ENCODE peak calls at places on chromosomes 5 and 9, in ten cellular contexts. E is NCI-H1930, B is NCI-H774, Q is NCI-H748 treated with DMSO at 0.1 percent for 48 hours, A is fibroblast of mammary gland, G is NCI-H1105, M is ovary, J is HCEC 1CT, Y is GM12892, C is AG09319. O is an unnamed sample.

GRCh38 chr5:35971186-35971877 is 19.9 kb downstream of the UGT3A1 start:
- DNase-seq in E (no peak), B (no peak), Q (no peak), A (no peak), G (no peak), M (no peak), J (no peak), Y (no peak), C (no peak), O (no peak)

GRCh38 chr5:96743065-96743768 is 64.5 kb downstream of the ERAP1 start:
- DNase-seq in E (no peak), B (no peak), Q (no peak), A (peak; percentile 57), G (no peak), M (no peak), J (peak; percentile 30), Y (no peak), C (no peak), O (no peak)

GRCh38 chr5:116360008-116360853 is 214.4 kb downstream of the SEMA6A start:
- DNase-seq in E (no peak), B (no peak), Q (no peak), A (peak; percentile 45), G (peak; percentile 74), M (peak; percentile 29), J (no peak), Y (no peak), C (peak; percentile 19), O (no peak)

GRCh38 chr9:126781717-126782388 is 23.0 kb upstream of the ZBTB43 start:
- DNase-seq in E (peak; percentile 76), B (peak; percentile 85), Q (peak; percentile 56), A (peak; percentile 63), G (peak; percentile 79), M (peak; percentile 71), J (peak; percentile 53), Y (peak; percentile 65), C (no peak), O (peak; percentile 92)

GRCh38 chr5:125176005-125176390 is 429.6 kb upstream of the ZNF608 start:
- DNase-seq in E (no peak), B (no peak), Q (peak; percentile 95), A (no peak), G (no peak), M (no peak), J (no peak), Y (no peak), C (no peak), O (no peak)

GRCh38 chr5:82640901-82641300 is 362.7 kb upstream of the RPS23 start:
- DNase-seq in E (no peak), B (no peak), Q (no peak), A (no peak), G (no peak), M (no peak), J (no peak), Y (no peak), C (no peak), O (no peak)

GRCh38 chr5:75509956-75510355 is 1.5 kb downstream of the CERT1 start:
- DNase-seq in E (no peak), B (no peak), Q (no peak), A (peak; percentile 62), G (no peak), M (no peak), J (peak; percentile 60), Y (no peak), C (no peak), O (no peak)

GRCh38 chr5:128736567-128736966 is 198.5 kb upstream of the FBN2 start:
- DNase-seq in E (no peak), B (no peak), Q (no peak), A (no peak), G (no peak), M (no peak), J (no peak), Y (no peak), C (no peak), O (no peak)

GRCh38 chr9:34185778-34186551 is 7.1 kb downstream of the UBAP1 start:
- DNase-seq in E (no peak), B (peak; percentile 78), Q (no peak), A (peak; percentile 98), G (peak; percentile 25), M (peak; percentile 75), J (peak; percentile 94), Y (no peak), C (peak; percentile 78), O (no peak)

GRCh38 chr5:175872287-175873089 is 1.1 kb downstream of the CPLX2 start:
- DNase-seq in E (no peak), B (peak; percentile 57), Q (no peak), A (no peak), G (no peak), M (no peak), J (no peak), Y (no peak), C (no peak), O (no peak)

GRCh38 chr9:105278751-105279150 is 34.3 kb downstream of the SLC44A1 start:
- DNase-seq in E (no peak), B (no peak), Q (no peak), A (peak; percentile 43), G (no peak), M (no peak), J (no peak), Y (no peak), C (no peak), O (no peak)

GRCh38 chr9:71941060-71941568 is 29.7 kb downstream of the C9orf85 start:
- DNase-seq in E (no peak), B (no peak), Q (no peak), A (peak; percentile 52), G (no peak), M (no peak), J (peak; percentile 78), Y (no peak), C (no peak), O (no peak)